ENCODE peak calls at places on chromosomes 16 and 17, in four cellular contexts. S, A, K and V are unnamed samples. For H3K4me1, the result is how much of the 10 kb centered on the place peaks cover.

GRCh38 chr17:36722903-36723263 is 121.5 kb downstream of the MRM1 start:
- DNase-seq in S (no peak), A (no peak), K (no peak), V (no peak)

GRCh38 chr17:50947844-50948514 is 81.8 kb upstream of the TOB1 start:
- DNase-seq in S (no peak), A (peak), K (peak), V (no peak)

GRCh38 chr17:67223924-67224323 is 21.1 kb downstream of the HELZ start:
- DNase-seq in S (no peak), A (no peak), K (no peak), V (no peak)

GRCh38 chr16:554640-555413 is 5.4 kb upstream of the PRR35 start:
- DNase-seq in S (no peak), A (no peak), K (no peak), V (peak)

GRCh38 chr16:12295395-12295794 is 318.9 kb downstream of the SNX29 start:
- DNase-seq in S (no peak), A (no peak), K (no peak), V (no peak)

GRCh38 chr17:40015005-40015997 is at the start of gene CSF3:
- DNase-seq in S (no peak), A (no peak), K (no peak), V (no peak)

GRCh38 chr17:79812206-79812968 is 15.5 kb upstream of the CBX8 start:
- DNase-seq in S (no peak), A (no peak), K (no peak), V (no peak)

GRCh38 chr17:57810740-57811632 is 38.9 kb downstream of the MRPS23 start:
- DNase-seq in S (no peak), A (peak), K (peak), V (peak)

GRCh38 chr16:88411951-88412576 is 29.3 kb downstream of the ZNF469 start:
- DNase-seq in S (no peak), A (no peak), K (no peak), V (no peak)

GRCh38 chr17:47119746-47120520 is 69.2 kb downstream of the CDC27 start:
- DNase-seq in S (no peak), A (no peak), K (no peak), V (peak)

GRCh38 chr17:57517519-57518342 is 227.4 kb downstream of the CCDC182 start:
- DNase-seq in S (no peak), A (no peak), K (no peak), V (no peak)

GRCh38 chr17:45243750-45244149 is 18.1 kb downstream of the SPATA32 start:
- DNase-seq in S (no peak), A (no peak), K (no peak), V (no peak)

GRCh38 chr17:81741594-81742452 is 29.7 kb downstream of the SLC25A10 start:
- DNase-seq in S (no peak), A (no peak), K (no peak), V (no peak)

GRCh38 chr17:3894927-3895343 is 2.1 kb upstream of the CAMKK1 start:
- DNase-seq in S (no peak), A (peak), K (no peak), V (no peak)

GRCh38 chr17:73187203-73187769 is 5.6 kb upstream of the COG1 start:
- DNase-seq in S (no peak), A (no peak), K (no peak), V (no peak)

GRCh38 chr17:2416010-2416734 is 15.3 kb upstream of the MNT start:
- DNase-seq in S (no peak), A (peak), K (peak), V (no peak)

GRCh38 chr16:46756772-46757171 is 8.6 kb upstream of the MYLK3 start:
- DNase-seq in S (no peak), A (no peak), K (no peak), V (no peak)

GRCh38 chr17:64377769-64378282 is 12.8 kb downstream of the PECAM1 start:
- DNase-seq in S (no peak), A (no peak), K (no peak), V (peak)

GRCh38 chr17:47728214-47728877 is 4.7 kb upstream of the TBX21 start:
- DNase-seq in S (no peak), A (peak), K (no peak), V (no peak)

GRCh38 chr17:82179412-82179811 is 33.2 kb downstream of the CCDC57 start:
- DNase-seq in S (no peak), A (peak), K (no peak), V (no peak)

GRCh38 chr16:80084163-80084562 is 456.6 kb upstream of the DYNLRB2 start:
- DNase-seq in S (no peak), A (no peak), K (no peak), V (no peak)

GRCh38 chr17:12116143-12116542 is 95.5 kb downstream of the MAP2K4 start:
- DNase-seq in S (no peak), A (no peak), K (no peak), V (no peak)

GRCh38 chr17:51848451-51848850 is 310.1 kb downstream of the CA10 start:
- DNase-seq in S (no peak), A (no peak), K (no peak), V (peak)

GRCh38 chr16:35664091-35664693 is 2204.8 kb downstream of the TP53TG3F start:
- DNase-seq in S (no peak), A (no peak), K (no peak), V (no peak)

GRCh38 chr16:85276741-85277140 is 164.5 kb upstream of the CIBAR2 start:
- DNase-seq in S (no peak), A (no peak), K (no peak), V (no peak)

GRCh38 chr17:12982224-12982623 is 35.6 kb downstream of the ELAC2 start:
- DNase-seq in S (no peak), A (no peak), K (no peak), V (no peak)

GRCh38 chr17:39777534-39778365 is 40.0 kb downstream of the GRB7 start:
- DNase-seq in S (no peak), A (no peak), K (no peak), V (no peak)

GRCh38 chr16:7013990-7014389 is 318.7 kb upstream of the RBFOX1 start:
- DNase-seq in S (no peak), A (no peak), K (no peak), V (no peak)

GRCh38 chr17:64216030-64216384 is 47.1 kb downstream of the TEX2 start:
- DNase-seq in S (no peak), A (no peak), K (no peak), V (no peak)

GRCh38 chr17:67239597-67239996 is 5.4 kb downstream of the HELZ start:
- DNase-seq in S (no peak), A (no peak), K (no peak), V (peak)

GRCh38 chr16:47774661-47775060 is 313.5 kb downstream of the PHKB start:
- DNase-seq in S (no peak), A (no peak), K (no peak), V (peak)

GRCh38 chr17:50469005-50469605 is 425 bp upstream of the CHAD start:
- DNase-seq in S (no peak), A (peak), K (no peak), V (no peak)

GRCh38 chr16:3513892-3514600 is 13.2 kb downstream of the CLUAP1 start:
- DNase-seq in S (no peak), A (no peak), K (no peak), V (peak)

GRCh38 chr17:49588726-49589555 is 13.3 kb downstream of the NXPH3 start:
- DNase-seq in S (no peak), A (no peak), K (no peak), V (no peak)

GRCh38 chr17:9251273-9251672 is 230.0 kb downstream of the NTN1 start:
- DNase-seq in S (no peak), A (no peak), K (no peak), V (no peak)

GRCh38 chr17:74527756-74528155 is 3.5 kb downstream of the CD300LB start:
- DNase-seq in S (no peak), A (no peak), K (no peak), V (no peak)

GRCh38 chr16:86572041-86572521 is 5.5 kb downstream of the FOXC2 start:
- DNase-seq in S (no peak), A (peak), K (no peak), V (no peak)
- H3K4me1 ChIP-seq in S (under half), A (under half), K (under half), V (under half)

GRCh38 chr17:30519166-30519565 is 42.0 kb downstream of the GOSR1 start:
- DNase-seq in S (no peak), A (no peak), K (no peak), V (no peak)

GRCh38 chr17:30520882-30521281 is 43.7 kb downstream of the GOSR1 start:
- DNase-seq in S (no peak), A (no peak), K (no peak), V (no peak)

GRCh38 chr17:30521766-30522165 is 44.6 kb downstream of the GOSR1 start:
- DNase-seq in S (no peak), A (no peak), K (no peak), V (no peak)

GRCh38 chr17:30519707-30520106 is 42.5 kb downstream of the GOSR1 start:
- DNase-seq in S (no peak), A (no peak), K (no peak), V (peak)

GRCh38 chr17:30520436-30520835 is 43.2 kb downstream of the GOSR1 start:
- DNase-seq in S (no peak), A (no peak), K (no peak), V (peak)
- H3K27ac ChIP-seq in S (no peak), A (no peak), K (peak), V (peak)

GRCh38 chr17:10316986-10317834 is 55.6 kb downstream of the MYH13 start:
- DNase-seq in S (no peak), A (no peak), K (peak), V (no peak)
- TF ChIP-seq CTCF in S (peak), A (peak), K (peak), V (peak)

GRCh38 chr16:49057391-49057790 is 224.2 kb downstream of the CBLN1 start:
- DNase-seq in S (no peak), A (no peak), K (no peak), V (no peak)

GRCh38 chr16:49055824-49056545 is 225.7 kb downstream of the CBLN1 start:
- DNase-seq in S (no peak), A (no peak), K (no peak), V (no peak)

GRCh38 chr16:49054606-49055005 is 227.0 kb downstream of the CBLN1 start:
- DNase-seq in S (no peak), A (no peak), K (no peak), V (no peak)

GRCh38 chr16:49058382-49058781 is 223.3 kb downstream of the CBLN1 start:
- DNase-seq in S (no peak), A (no peak), K (no peak), V (no peak)

DNA sequence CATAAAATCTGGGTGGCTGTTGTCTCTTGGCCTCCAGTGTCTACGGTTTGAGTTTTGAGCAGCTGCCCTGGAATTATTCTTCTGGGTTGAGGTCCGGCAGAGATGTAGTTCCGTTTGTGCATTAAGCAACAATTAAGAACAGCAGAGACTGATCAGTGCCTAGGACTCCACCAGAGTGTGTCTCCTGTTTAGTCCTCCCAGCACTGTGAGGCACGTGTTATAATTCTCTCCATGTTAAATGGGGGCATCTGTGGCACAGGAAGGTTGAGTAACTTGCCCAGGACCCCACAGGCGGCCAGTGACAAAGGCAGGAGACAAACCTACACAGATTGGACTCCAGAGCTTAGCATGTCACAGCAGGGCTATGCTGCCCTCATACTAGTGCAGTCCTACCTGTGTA is 225.1 kb downstream of the CBLN1 start:
- DNase-seq in S (no peak), A (no peak), K (no peak), V (no peak)
- H3K4me1 ChIP-seq in S (under half), A (under half), K (under half), V (under half)

GRCh38 chr17:20205609-20206008 is 196.4 kb downstream of the SPECC1 start:
- DNase-seq in S (no peak), A (no peak), K (no peak), V (no peak)
- H3K27ac ChIP-seq in S (no peak), A (no peak), K (no peak), V (no peak)

GRCh38 chr16:50709980-50710379 is 16.6 kb downstream of the NOD2 start:
- DNase-seq in S (no peak), A (no peak), K (no peak), V (no peak)
- TF ChIP-seq CTCF in S (no peak), A (no peak), K (no peak), V (no peak)

GRCh38 chr17:59373879-59374495 is 42.5 kb downstream of the YPEL2 start:
- DNase-seq in S (no peak), A (no peak), K (no peak), V (peak)
- H3K4me1 ChIP-seq in S (under half), A (half or more), K (half or more), V (under half)

DNA sequence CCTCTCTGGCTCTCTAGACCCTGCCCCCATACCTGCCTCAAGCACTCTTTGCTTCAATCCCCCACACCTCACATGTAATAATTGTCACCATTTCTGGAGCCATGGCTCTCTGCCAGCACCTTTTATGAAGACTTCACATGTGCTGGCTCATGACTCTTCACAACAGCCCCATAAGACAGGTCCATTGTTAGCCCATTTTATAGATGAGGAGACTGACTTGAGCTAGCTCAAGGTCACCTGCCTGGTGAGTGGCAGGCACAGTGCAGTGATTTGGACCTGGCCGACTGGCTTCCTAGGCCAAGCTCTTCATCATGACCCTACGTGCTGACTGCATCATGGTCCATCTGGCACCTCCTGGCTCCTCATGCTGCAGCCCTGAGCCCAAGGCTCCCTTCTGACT is 25.0 kb downstream of the FAM20A start:
- DNase-seq in S (no peak), A (no peak), K (no peak), V (no peak)
- H3K27ac ChIP-seq in S (no peak), A (no peak), K (peak), V (no peak)